ENCODE peak calls at places on chromosome 20, in eight cellular contexts. One of them, this sample, is unnamed.

GRCh38 chr20:9615766-9616454 is 101.5 kb downstream of the LAMP5 start:
- DNase-seq in thyroid gland: no peak
- DNase-seq in endothelial cell of umbilical vein: no peak
- DNase-seq in brain microvascular endothelial cell: no peak
- DNase-seq in right atrium auricular region: no peak
- DNase-seq in testis: no peak
- DNase-seq in lower lobe of right lung: no peak
- DNase-seq in ovary: no peak
- DNase-seq in this sample: no peak

GRCh38 chr20:33278700-33279099 is 4.3 kb upstream of the BPIFB1 start:
- DNase-seq in lower lobe of right lung: no peak
- DNase-seq in right atrium auricular region: no peak
- DNase-seq in endothelial cell of umbilical vein: no peak
- DNase-seq in testis: no peak
- DNase-seq in brain microvascular endothelial cell: no peak
- DNase-seq in ovary: no peak
- DNase-seq in thyroid gland: no peak
- DNase-seq in this sample: no peak

GRCh38 chr20:10667077-10667401 is 6.8 kb downstream of the JAG1 start:
- DNase-seq in testis: no peak
- DNase-seq in right atrium auricular region: peak; percentile 73
- DNase-seq in endothelial cell of umbilical vein: peak; percentile 89
- DNase-seq in ovary: no peak
- DNase-seq in thyroid gland: peak; percentile 20
- DNase-seq in lower lobe of right lung: peak; percentile 67
- DNase-seq in brain microvascular endothelial cell: no peak
- DNase-seq in this sample: no peak

GRCh38 chr20:57200882-57201723 is 65.3 kb downstream of the BMP7 start:
- DNase-seq in right atrium auricular region: no peak
- DNase-seq in brain microvascular endothelial cell: no peak
- DNase-seq in lower lobe of right lung: no peak
- DNase-seq in endothelial cell of umbilical vein: no peak
- DNase-seq in thyroid gland: no peak
- DNase-seq in ovary: no peak
- DNase-seq in testis: no peak
- DNase-seq in this sample: no peak

GRCh38 chr20:57835462-57836455 is 125.9 kb upstream of the PMEPA1 start:
- DNase-seq in lower lobe of right lung: no peak
- DNase-seq in brain microvascular endothelial cell: no peak
- DNase-seq in endothelial cell of umbilical vein: no peak
- DNase-seq in thyroid gland: no peak
- DNase-seq in ovary: no peak
- DNase-seq in right atrium auricular region: no peak
- DNase-seq in testis: no peak
- DNase-seq in this sample: no peak

GRCh38 chr20:46367967-46368901 is 38.2 kb downstream of the ELMO2 start:
- DNase-seq in right atrium auricular region: no peak
- DNase-seq in endothelial cell of umbilical vein: no peak
- DNase-seq in ovary: no peak
- DNase-seq in lower lobe of right lung: no peak
- DNase-seq in brain microvascular endothelial cell: no peak
- DNase-seq in testis: no peak
- DNase-seq in thyroid gland: no peak
- DNase-seq in this sample: no peak

GRCh38 chr20:50592282-50593004 is 82.3 kb downstream of the PTPN1 start:
- DNase-seq in ovary: peak; percentile 82
- DNase-seq in testis: no peak
- DNase-seq in lower lobe of right lung: peak; percentile 81
- DNase-seq in endothelial cell of umbilical vein: peak; percentile 58
- DNase-seq in right atrium auricular region: no peak
- DNase-seq in brain microvascular endothelial cell: no peak
- DNase-seq in thyroid gland: peak; percentile 92
- DNase-seq in this sample: no peak

GRCh38 chr20:58719258-58719657 is 26.7 kb downstream of the NPEPL1 start:
- DNase-seq in ovary: peak; percentile 21
- DNase-seq in testis: no peak
- DNase-seq in right atrium auricular region: peak; percentile 32
- DNase-seq in thyroid gland: no peak
- DNase-seq in lower lobe of right lung: no peak
- DNase-seq in endothelial cell of umbilical vein: no peak
- DNase-seq in brain microvascular endothelial cell: no peak
- DNase-seq in this sample: no peak

GRCh38 chr20:49706548-49707517 is 6.8 kb downstream of the B4GALT5 start:
- DNase-seq in thyroid gland: no peak
- DNase-seq in testis: no peak
- DNase-seq in endothelial cell of umbilical vein: no peak
- DNase-seq in right atrium auricular region: no peak
- DNase-seq in ovary: no peak
- DNase-seq in lower lobe of right lung: no peak
- DNase-seq in brain microvascular endothelial cell: no peak
- DNase-seq in this sample: no peak

GRCh38 chr20:59104848-59105247 is 58.8 kb upstream of the ZNF831 start:
- DNase-seq in brain microvascular endothelial cell: no peak
- DNase-seq in ovary: no peak
- DNase-seq in right atrium auricular region: no peak
- DNase-seq in thyroid gland: no peak
- DNase-seq in endothelial cell of umbilical vein: no peak
- DNase-seq in lower lobe of right lung: no peak
- DNase-seq in testis: no peak
- DNase-seq in this sample: no peak

GRCh38 chr20:56195946-56196345 is 52.6 kb upstream of the MC3R start:
- DNase-seq in ovary: no peak
- DNase-seq in lower lobe of right lung: no peak
- DNase-seq in brain microvascular endothelial cell: no peak
- DNase-seq in endothelial cell of umbilical vein: no peak
- DNase-seq in right atrium auricular region: no peak
- DNase-seq in testis: no peak
- DNase-seq in thyroid gland: no peak
- DNase-seq in this sample: no peak
- TF ChIP-seq CTCF in ovary: no peak
- TF ChIP-seq CTCF in lower lobe of right lung: no peak
- TF ChIP-seq CTCF in brain microvascular endothelial cell: no peak
- TF ChIP-seq CTCF in endothelial cell of umbilical vein: no peak
- TF ChIP-seq CTCF in right atrium auricular region: no peak
- TF ChIP-seq CTCF in testis: no peak
- TF ChIP-seq CTCF in thyroid gland: no peak
- TF ChIP-seq CTCF in this sample: no peak

DNA sequence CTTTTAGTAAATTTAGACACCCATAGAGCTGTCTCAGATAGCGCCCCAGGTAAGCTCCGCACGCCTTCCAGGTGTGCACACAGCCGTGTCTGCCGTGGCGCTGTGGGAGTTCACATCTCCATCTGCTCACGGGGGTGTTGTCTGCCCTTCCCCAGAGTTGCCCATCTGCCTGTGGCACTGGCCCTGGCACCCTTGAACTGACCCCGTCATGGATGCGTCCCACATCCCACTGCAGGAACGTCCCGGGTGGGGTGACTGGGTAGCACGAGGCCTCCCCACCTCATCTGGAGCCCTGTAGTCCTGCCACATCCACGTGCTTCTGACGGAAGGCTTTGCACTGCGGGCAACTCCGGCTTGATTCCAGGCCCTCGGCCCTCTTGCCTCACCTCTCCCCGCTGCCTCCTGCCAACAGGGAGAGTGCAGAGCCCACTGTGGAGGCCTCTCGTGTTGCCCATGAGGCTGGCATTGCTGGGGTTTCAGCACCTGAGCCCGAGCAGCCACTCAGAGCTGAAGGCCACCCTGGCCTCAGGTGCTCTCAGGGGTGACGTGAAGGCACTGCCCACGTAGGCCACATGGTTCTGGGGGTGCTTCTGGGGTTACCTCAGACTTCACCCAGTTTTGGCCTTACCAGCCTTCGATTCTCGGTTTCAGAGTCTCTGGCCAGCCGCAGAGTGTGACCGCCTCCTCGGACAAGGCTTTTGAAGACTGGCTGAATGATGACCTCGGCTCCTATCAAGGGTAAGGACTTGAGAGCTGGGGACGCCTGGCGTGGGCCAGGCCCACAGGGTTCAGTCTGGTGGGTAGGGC is 5.1 kb downstream of the ARFGAP1 start:
- DNase-seq in thyroid gland: no peak
- DNase-seq in right atrium auricular region: no peak
- DNase-seq in ovary: no peak
- DNase-seq in testis: no peak
- DNase-seq in endothelial cell of umbilical vein: no peak
- DNase-seq in lower lobe of right lung: no peak
- DNase-seq in brain microvascular endothelial cell: no peak
- DNase-seq in this sample: no peak
- H3K36me3 ChIP-seq in thyroid gland: peaks cover 58% of the 10 kb centered on the region
- H3K36me3 ChIP-seq in right atrium auricular region: peaks cover 63% of the 10 kb centered on the region
- H3K36me3 ChIP-seq in ovary: no peaks in the 10 kb centered on the region
- H3K36me3 ChIP-seq in testis: no peaks in the 10 kb centered on the region
- H3K36me3 ChIP-seq in endothelial cell of umbilical vein: peaks cover 2% of the 10 kb centered on the region
- H3K36me3 ChIP-seq in lower lobe of right lung: peaks cover 72% of the 10 kb centered on the region
- H3K36me3 ChIP-seq in brain microvascular endothelial cell: peaks cover 80% of the 10 kb centered on the region
- H3K36me3 ChIP-seq in this sample: peaks cover 49% of the 10 kb centered on the region

GRCh38 chr20:48329676-48330644 is 497.8 kb downstream of the PREX1 start:
- DNase-seq in lower lobe of right lung: no peak
- DNase-seq in right atrium auricular region: no peak
- DNase-seq in endothelial cell of umbilical vein: peak; percentile 38
- DNase-seq in thyroid gland: no peak
- DNase-seq in testis: no peak
- DNase-seq in ovary: peak; percentile 65
- DNase-seq in brain microvascular endothelial cell: no peak
- DNase-seq in this sample: no peak
- TF ChIP-seq CTCF in lower lobe of right lung: no peak
- TF ChIP-seq CTCF in right atrium auricular region: peak; percentile 42
- TF ChIP-seq CTCF in endothelial cell of umbilical vein: peak; percentile 47
- TF ChIP-seq CTCF in thyroid gland: no peak
- TF ChIP-seq CTCF in testis: no peak
- TF ChIP-seq CTCF in ovary: no peak
- TF ChIP-seq CTCF in brain microvascular endothelial cell: peak; percentile 65
- TF ChIP-seq CTCF in this sample: peak; percentile 20

DNA sequence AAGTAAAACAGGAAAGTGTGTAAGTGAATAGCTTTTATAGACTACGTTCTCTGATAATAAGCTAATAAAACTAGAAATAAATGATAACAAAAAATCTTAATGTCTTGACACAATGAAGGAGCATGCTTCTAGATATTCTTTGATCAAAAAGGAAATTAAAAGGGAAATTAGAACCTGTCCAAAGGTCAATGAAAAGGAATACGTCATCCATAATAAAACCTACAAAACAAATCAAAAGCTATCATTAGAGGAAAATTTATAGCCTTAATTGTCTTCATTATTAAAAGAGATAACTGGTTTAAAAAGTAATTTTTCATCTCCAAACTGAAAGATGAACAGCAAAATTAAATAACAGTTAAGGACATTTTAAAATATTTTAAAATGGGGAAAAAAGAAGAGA is 196.3 kb upstream of the BTBD3 start:
- DNase-seq in right atrium auricular region: no peak
- DNase-seq in ovary: no peak
- DNase-seq in brain microvascular endothelial cell: no peak
- DNase-seq in testis: no peak
- DNase-seq in lower lobe of right lung: no peak
- DNase-seq in thyroid gland: no peak
- DNase-seq in endothelial cell of umbilical vein: no peak
- DNase-seq in this sample: no peak
- H3K36me3 ChIP-seq in right atrium auricular region: no peaks in the 10 kb centered on the region
- H3K36me3 ChIP-seq in ovary: no peaks in the 10 kb centered on the region
- H3K36me3 ChIP-seq in brain microvascular endothelial cell: no peaks in the 10 kb centered on the region
- H3K36me3 ChIP-seq in testis: no peaks in the 10 kb centered on the region
- H3K36me3 ChIP-seq in lower lobe of right lung: no peaks in the 10 kb centered on the region
- H3K36me3 ChIP-seq in thyroid gland: no peaks in the 10 kb centered on the region
- H3K36me3 ChIP-seq in endothelial cell of umbilical vein: no peaks in the 10 kb centered on the region
- H3K36me3 ChIP-seq in this sample: no peaks in the 10 kb centered on the region

DNA sequence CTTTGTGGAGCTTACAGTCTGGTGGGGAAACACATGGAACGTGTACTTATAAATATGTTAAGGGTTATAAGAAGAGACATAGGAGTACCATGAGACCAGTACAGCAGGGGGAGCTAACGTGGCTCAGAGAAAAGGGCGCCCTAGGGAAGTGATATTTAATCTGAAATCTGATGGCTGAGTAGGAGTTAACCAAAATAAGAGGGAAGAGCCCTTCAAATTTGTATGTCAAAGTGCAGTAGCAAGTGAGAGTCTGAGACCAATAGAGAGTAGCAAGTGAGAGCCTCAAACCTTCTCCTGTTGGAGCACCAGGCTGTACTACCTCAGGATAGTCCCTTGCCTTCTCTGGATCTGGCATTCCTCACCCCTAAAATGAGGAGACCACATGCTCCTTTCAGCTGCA is 6.1 kb upstream of the PKIG start:
- DNase-seq in ovary: no peak
- DNase-seq in right atrium auricular region: no peak
- DNase-seq in thyroid gland: no peak
- DNase-seq in brain microvascular endothelial cell: peak; percentile 69
- DNase-seq in testis: no peak
- DNase-seq in endothelial cell of umbilical vein: peak; percentile 76
- DNase-seq in lower lobe of right lung: no peak
- DNase-seq in this sample: no peak
- TF ChIP-seq CTCF in ovary: no peak
- TF ChIP-seq CTCF in right atrium auricular region: peak; percentile 62
- TF ChIP-seq CTCF in thyroid gland: peak; percentile 4
- TF ChIP-seq CTCF in brain microvascular endothelial cell: peak; percentile 70
- TF ChIP-seq CTCF in testis: no peak
- TF ChIP-seq CTCF in endothelial cell of umbilical vein: peak; percentile 35
- TF ChIP-seq CTCF in lower lobe of right lung: peak; percentile 32
- TF ChIP-seq CTCF in this sample: peak; percentile 35